ENCODE peak calls at places on chromosomes 13 and 19, in five cellular contexts. One of them, this sample, is unnamed.

GRCh38 chr13:111005808-111006494 is 91.1 kb upstream of the ANKRD10 start:
- DNase-seq in caudate nucleus: no peak
- DNase-seq in stimulated activated CD4-positive, alpha-beta T cell treated with anti-CD3 and anti-CD28 coated beads, Interleukin-15, amount 100 ng/mL, for 24 hours: no peak
- DNase-seq in NCI-H2081: no peak
- DNase-seq in body of pancreas: peak
- DNase-seq in this sample: no peak

GRCh38 chr13:110645750-110646149 is 30.4 kb downstream of the NAXD start:
- DNase-seq in NCI-H2081: no peak
- DNase-seq in caudate nucleus: no peak
- DNase-seq in stimulated activated CD4-positive, alpha-beta T cell treated with anti-CD3 and anti-CD28 coated beads, Interleukin-15, amount 100 ng/mL, for 24 hours: no peak
- DNase-seq in body of pancreas: no peak
- DNase-seq in this sample: no peak

GRCh38 chr19:38173324-38174041 is 50.5 kb downstream of the DPF1 start:
- DNase-seq in stimulated activated CD4-positive, alpha-beta T cell treated with anti-CD3 and anti-CD28 coated beads, Interleukin-15, amount 100 ng/mL, for 24 hours: no peak
- DNase-seq in NCI-H2081: peak
- DNase-seq in body of pancreas: peak
- DNase-seq in caudate nucleus: peak
- DNase-seq in this sample: no peak

GRCh38 chr13:78265098-78265497 is 338.3 kb downstream of the POU4F1 start:
- DNase-seq in stimulated activated CD4-positive, alpha-beta T cell treated with anti-CD3 and anti-CD28 coated beads, Interleukin-15, amount 100 ng/mL, for 24 hours: no peak
- DNase-seq in caudate nucleus: no peak
- DNase-seq in body of pancreas: no peak
- DNase-seq in NCI-H2081: no peak
- DNase-seq in this sample: no peak

GRCh38 chr13:39815345-39816111 is 160.1 kb downstream of the COG6 start:
- DNase-seq in stimulated activated CD4-positive, alpha-beta T cell treated with anti-CD3 and anti-CD28 coated beads, Interleukin-15, amount 100 ng/mL, for 24 hours: no peak
- DNase-seq in NCI-H2081: no peak
- DNase-seq in body of pancreas: no peak
- DNase-seq in caudate nucleus: no peak
- DNase-seq in this sample: no peak

GRCh38 chr19:35088514-35088913 is 27.1 kb upstream of the FXYD3 start:
- DNase-seq in body of pancreas: no peak
- DNase-seq in NCI-H2081: no peak
- DNase-seq in stimulated activated CD4-positive, alpha-beta T cell treated with anti-CD3 and anti-CD28 coated beads, Interleukin-15, amount 100 ng/mL, for 24 hours: no peak
- DNase-seq in caudate nucleus: no peak
- DNase-seq in this sample: no peak

GRCh38 chr19:38714354-38714778 is 29.9 kb downstream of the CAPN12 start:
- DNase-seq in NCI-H2081: no peak
- DNase-seq in body of pancreas: peak
- DNase-seq in caudate nucleus: no peak
- DNase-seq in stimulated activated CD4-positive, alpha-beta T cell treated with anti-CD3 and anti-CD28 coated beads, Interleukin-15, amount 100 ng/mL, for 24 hours: no peak
- DNase-seq in this sample: no peak

GRCh38 chr19:47381121-47381520 is 32.0 kb downstream of the DHX34 start:
- DNase-seq in stimulated activated CD4-positive, alpha-beta T cell treated with anti-CD3 and anti-CD28 coated beads, Interleukin-15, amount 100 ng/mL, for 24 hours: no peak
- DNase-seq in caudate nucleus: no peak
- DNase-seq in body of pancreas: no peak
- DNase-seq in NCI-H2081: no peak
- DNase-seq in this sample: no peak

GRCh38 chr19:52492991-52493470 is 34.4 kb upstream of the ZNF808 start:
- DNase-seq in caudate nucleus: no peak
- DNase-seq in stimulated activated CD4-positive, alpha-beta T cell treated with anti-CD3 and anti-CD28 coated beads, Interleukin-15, amount 100 ng/mL, for 24 hours: peak
- DNase-seq in body of pancreas: no peak
- DNase-seq in NCI-H2081: no peak
- DNase-seq in this sample: no peak

GRCh38 chr13:76314495-76314894 is 571.7 kb downstream of the KCTD12 start:
- DNase-seq in NCI-H2081: no peak
- DNase-seq in caudate nucleus: no peak
- DNase-seq in body of pancreas: no peak
- DNase-seq in stimulated activated CD4-positive, alpha-beta T cell treated with anti-CD3 and anti-CD28 coated beads, Interleukin-15, amount 100 ng/mL, for 24 hours: no peak
- DNase-seq in this sample: no peak

GRCh38 chr19:41702208-41702651 is 6.2 kb upstream of the CEACAM5 start:
- DNase-seq in body of pancreas: no peak
- DNase-seq in caudate nucleus: no peak
- DNase-seq in NCI-H2081: no peak
- DNase-seq in stimulated activated CD4-positive, alpha-beta T cell treated with anti-CD3 and anti-CD28 coated beads, Interleukin-15, amount 100 ng/mL, for 24 hours: no peak
- DNase-seq in this sample: no peak

GRCh38 chr19:19514215-19514633 is 1.1 kb downstream of the TSSK6 start:
- DNase-seq in caudate nucleus: no peak
- DNase-seq in body of pancreas: peak
- DNase-seq in NCI-H2081: no peak
- DNase-seq in stimulated activated CD4-positive, alpha-beta T cell treated with anti-CD3 and anti-CD28 coated beads, Interleukin-15, amount 100 ng/mL, for 24 hours: peak
- DNase-seq in this sample: no peak

GRCh38 chr13:35475960-35476943 is at the start of gene MAB21L1:
- DNase-seq in caudate nucleus: no peak
- DNase-seq in NCI-H2081: no peak
- DNase-seq in stimulated activated CD4-positive, alpha-beta T cell treated with anti-CD3 and anti-CD28 coated beads, Interleukin-15, amount 100 ng/mL, for 24 hours: peak
- DNase-seq in body of pancreas: no peak
- DNase-seq in this sample: no peak

GRCh38 chr19:47417746-47418594 is 1.4 kb downstream of the MEIS3 start:
- DNase-seq in body of pancreas: no peak
- DNase-seq in caudate nucleus: no peak
- DNase-seq in NCI-H2081: no peak
- DNase-seq in stimulated activated CD4-positive, alpha-beta T cell treated with anti-CD3 and anti-CD28 coated beads, Interleukin-15, amount 100 ng/mL, for 24 hours: no peak
- DNase-seq in this sample: no peak

GRCh38 chr13:106260352-106260751 is 275.1 kb downstream of the EFNB2 start:
- DNase-seq in NCI-H2081: no peak
- DNase-seq in body of pancreas: no peak
- DNase-seq in stimulated activated CD4-positive, alpha-beta T cell treated with anti-CD3 and anti-CD28 coated beads, Interleukin-15, amount 100 ng/mL, for 24 hours: no peak
- DNase-seq in caudate nucleus: no peak
- DNase-seq in this sample: no peak

GRCh38 chr19:30256510-30256850 is 115.7 kb upstream of the ZNF536 start:
- DNase-seq in NCI-H2081: no peak
- DNase-seq in stimulated activated CD4-positive, alpha-beta T cell treated with anti-CD3 and anti-CD28 coated beads, Interleukin-15, amount 100 ng/mL, for 24 hours: no peak
- DNase-seq in body of pancreas: no peak
- DNase-seq in caudate nucleus: no peak
- DNase-seq in this sample: no peak

GRCh38 chr19:18408053-18408476 is 10.6 kb upstream of the LRRC25 start:
- DNase-seq in caudate nucleus: no peak
- DNase-seq in NCI-H2081: no peak
- DNase-seq in stimulated activated CD4-positive, alpha-beta T cell treated with anti-CD3 and anti-CD28 coated beads, Interleukin-15, amount 100 ng/mL, for 24 hours: peak
- DNase-seq in body of pancreas: peak
- DNase-seq in this sample: no peak

GRCh38 chr13:77338961-77339401 is 12.1 kb upstream of the MYCBP2 start:
- DNase-seq in caudate nucleus: no peak
- DNase-seq in NCI-H2081: no peak
- DNase-seq in body of pancreas: no peak
- DNase-seq in stimulated activated CD4-positive, alpha-beta T cell treated with anti-CD3 and anti-CD28 coated beads, Interleukin-15, amount 100 ng/mL, for 24 hours: no peak
- DNase-seq in this sample: no peak

GRCh38 chr13:75091707-75092106 is 390.3 kb downstream of the TBC1D4 start:
- DNase-seq in caudate nucleus: no peak
- DNase-seq in stimulated activated CD4-positive, alpha-beta T cell treated with anti-CD3 and anti-CD28 coated beads, Interleukin-15, amount 100 ng/mL, for 24 hours: no peak
- DNase-seq in NCI-H2081: no peak
- DNase-seq in body of pancreas: no peak
- DNase-seq in this sample: no peak

GRCh38 chr13:111210082-111210481 is 95.0 kb downstream of the ARHGEF7 start:
- DNase-seq in body of pancreas: no peak
- DNase-seq in caudate nucleus: no peak
- DNase-seq in NCI-H2081: no peak
- DNase-seq in stimulated activated CD4-positive, alpha-beta T cell treated with anti-CD3 and anti-CD28 coated beads, Interleukin-15, amount 100 ng/mL, for 24 hours: no peak
- DNase-seq in this sample: no peak

This sample was measured in NK-92 treated with Interleukin-12 subunit alpha and Interleukin-12 subunit beta, amount 100 ng/mL, for 24 hours.